ENCODE peak calls at places on chromosomes 5 and 9, in five cellular contexts. P, G, R, U and L are unnamed samples.
A peak's percentile ranks its signal among the peaks of the same experiment; 100 is the strongest.

GRCh38 chr9:85740821-85741111 is 988 bp downstream of the AGTPBP1 start:
- DNase-seq in P (no peak), G (no peak), R (peak; percentile 10), U (no peak), L (no peak)

GRCh38 chr9:95726756-95727155 is 148.7 kb upstream of the ERCC6L2 start:
- DNase-seq in P (peak; percentile 42), G (no peak), R (peak; percentile 48), U (peak; percentile 23), L (peak; percentile 74)

GRCh38 chr5:2913306-2913705 is 161.8 kb upstream of the IRX2 start:
- DNase-seq in P (no peak), G (no peak), R (no peak), U (no peak), L (no peak)

GRCh38 chr9:35267716-35268115 is 105.9 kb downstream of the UNC13B start:
- DNase-seq in P (no peak), G (no peak), R (no peak), U (no peak), L (peak; percentile 13)

GRCh38 chr5:102341918-102342317 is 45.8 kb upstream of the SLCO4C1 start:
- DNase-seq in P (no peak), G (no peak), R (no peak), U (no peak), L (no peak)

GRCh38 chr5:960551-960950 is 48.1 kb upstream of the NKD2 start:
- DNase-seq in P (no peak), G (no peak), R (no peak), U (no peak), L (no peak)

GRCh38 chr5:148998174-148998797 is 64.6 kb downstream of the SH3TC2 start:
- DNase-seq in P (peak; percentile 65), G (no peak), R (peak; percentile 38), U (peak; percentile 16), L (peak; percentile 85)

GRCh38 chr5:151239237-151239861 is 13.6 kb upstream of the GM2A start:
- DNase-seq in P (peak; percentile 60), G (no peak), R (peak; percentile 63), U (peak; percentile 75), L (peak; percentile 81)

GRCh38 chr5:176151286-176151685 is 86.9 kb upstream of the SIMC1 start:
- DNase-seq in P (no peak), G (no peak), R (no peak), U (no peak), L (no peak)

GRCh38 chr9:114386886-114387677 is 700 bp downstream of the AKNA start:
- DNase-seq in P (no peak), G (no peak), R (no peak), U (no peak), L (no peak)

GRCh38 chr5:176529824-176530195 is 7.4 kb downstream of the RNF44 start:
- DNase-seq in P (no peak), G (no peak), R (no peak), U (no peak), L (no peak)

GRCh38 chr9:91062281-91062680 is 260.7 kb downstream of the SYK start:
- DNase-seq in P (no peak), G (no peak), R (no peak), U (no peak), L (no peak)

GRCh38 chr5:181133610-181134231 is 2.8 kb upstream of the OR2V1 start:
- DNase-seq in P (peak; percentile 82), G (no peak), R (peak; percentile 12), U (peak; percentile 87), L (no peak)
- TF ChIP-seq JUNB in P (peak; percentile 7), G (no peak), R (no peak), U (no peak), L (no peak)

DNA sequence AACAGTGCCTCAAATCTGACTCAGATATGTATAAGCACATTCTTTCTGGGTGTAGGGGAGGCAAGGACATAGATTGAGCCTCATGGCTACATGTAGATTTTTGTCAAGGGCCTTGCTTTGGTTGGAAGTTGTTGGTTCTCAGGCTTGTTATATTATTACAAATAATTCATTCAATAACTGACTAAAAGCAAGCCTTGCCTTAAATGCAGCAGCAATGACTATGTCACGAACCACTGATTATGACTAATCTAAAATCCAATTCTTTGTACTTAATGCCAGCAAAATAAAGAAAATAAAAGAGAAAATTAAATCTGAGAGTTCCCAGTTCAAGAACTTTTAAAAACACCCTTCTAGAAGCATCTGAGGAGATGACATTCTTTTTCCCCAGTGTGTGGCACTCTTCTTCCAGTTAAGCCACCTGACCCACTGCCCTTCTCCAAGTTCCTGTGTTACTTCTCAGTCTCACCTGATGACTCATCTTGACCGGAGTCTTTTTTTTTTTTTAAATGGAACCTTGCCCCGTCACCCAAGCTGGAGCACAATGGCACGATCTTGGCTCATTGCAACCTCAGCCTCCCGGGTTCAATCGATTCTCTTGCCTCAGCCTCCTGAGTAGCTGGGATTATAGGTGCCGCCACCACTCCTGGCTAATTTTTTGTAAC is 223.9 kb upstream of the DAB2 start:
- DNase-seq in P (peak; percentile 72), G (no peak), R (no peak), U (no peak), L (peak; percentile 26)
- TF ChIP-seq CTCF in P (peak; percentile 39), G (no peak), R (no peak), U (no peak), L (peak; percentile 11)

GRCh38 chr9:128552744-128553221 is 396 bp downstream of the SPTAN1 start:
- DNase-seq in P (peak; percentile 24), G (no peak), R (no peak), U (peak; percentile 78), L (peak; percentile 61)
- TF ChIP-seq JUNB in P (no peak), G (no peak), R (no peak), U (no peak), L (no peak)

DNA sequence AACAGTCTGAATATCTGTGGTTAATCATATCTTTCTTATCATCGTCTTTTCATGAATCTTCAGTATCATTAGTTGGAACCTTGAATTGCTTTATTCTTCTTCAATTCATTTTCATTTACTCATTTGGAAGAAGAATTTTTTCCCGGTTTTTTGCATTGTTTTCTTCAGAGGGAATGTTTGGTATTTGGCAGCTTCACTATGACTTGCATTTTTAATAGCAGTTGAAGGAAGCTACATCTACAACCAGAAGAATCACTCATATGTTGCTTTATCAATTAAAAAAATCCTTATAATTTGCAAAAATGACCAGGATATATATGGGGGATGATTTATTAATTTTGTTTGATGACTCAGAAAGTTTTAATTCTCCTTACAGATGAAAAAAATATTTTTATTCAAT is 1398.2 kb upstream of the CDH6 start:
- DNase-seq in P (peak; percentile 56), G (no peak), R (no peak), U (no peak), L (peak; percentile 13)
- TF ChIP-seq CTCF in P (no peak), G (no peak), R (no peak), U (no peak), L (no peak)